ENCODE peak calls at places on chromosomes 6 and 20, in five cellular contexts. One of them, this sample, is unnamed.

GRCh38 chr6:157574851-157575424 is 193.9 kb downstream of the ZDHHC14 start:
- DNase-seq in mesothelial cell of epicardium: no peak
- DNase-seq in heart right ventricle: no peak
- DNase-seq in A549: no peak
- DNase-seq in choroid plexus epithelial cell: no peak
- DNase-seq in this sample: no peak

GRCh38 chr6:154276810-154277577 is 79.6 kb downstream of the IPCEF1 start:
- DNase-seq in mesothelial cell of epicardium: no peak
- DNase-seq in heart right ventricle: no peak
- DNase-seq in A549: peak
- DNase-seq in choroid plexus epithelial cell: peak
- DNase-seq in this sample: no peak

GRCh38 chr20:35611482-35611881 is 4.1 kb upstream of the SPAG4 start:
- DNase-seq in mesothelial cell of epicardium: no peak
- DNase-seq in heart right ventricle: no peak
- DNase-seq in A549: no peak
- DNase-seq in choroid plexus epithelial cell: no peak
- DNase-seq in this sample: no peak

GRCh38 chr6:53432318-53433161 is 83.8 kb upstream of the ELOVL5 start:
- DNase-seq in mesothelial cell of epicardium: no peak
- DNase-seq in heart right ventricle: no peak
- DNase-seq in A549: peak
- DNase-seq in choroid plexus epithelial cell: peak
- DNase-seq in this sample: no peak

GRCh38 chr20:35257175-35257909 is 20.6 kb downstream of the MMP24OS start:
- DNase-seq in mesothelial cell of epicardium: no peak
- DNase-seq in heart right ventricle: no peak
- DNase-seq in A549: peak
- DNase-seq in choroid plexus epithelial cell: no peak
- DNase-seq in this sample: no peak

GRCh38 chr20:53050338-53050737 is 78.2 kb downstream of the TSHZ2 start:
- DNase-seq in mesothelial cell of epicardium: no peak
- DNase-seq in heart right ventricle: no peak
- DNase-seq in A549: no peak
- DNase-seq in choroid plexus epithelial cell: no peak
- DNase-seq in this sample: no peak

GRCh38 chr20:37535443-37536132 is 7.9 kb upstream of the BLCAP start:
- DNase-seq in mesothelial cell of epicardium: no peak
- DNase-seq in heart right ventricle: no peak
- DNase-seq in A549: no peak
- DNase-seq in choroid plexus epithelial cell: no peak
- DNase-seq in this sample: no peak

GRCh38 chr6:84560431-84561375 is 203.7 kb downstream of the TBX18 start:
- DNase-seq in mesothelial cell of epicardium: no peak
- DNase-seq in heart right ventricle: no peak
- DNase-seq in A549: no peak
- DNase-seq in choroid plexus epithelial cell: no peak
- DNase-seq in this sample: no peak

GRCh38 chr6:169452117-169452868 is 198.6 kb upstream of the THBS2 start:
- DNase-seq in mesothelial cell of epicardium: no peak
- DNase-seq in heart right ventricle: peak
- DNase-seq in A549: no peak
- DNase-seq in choroid plexus epithelial cell: peak
- DNase-seq in this sample: no peak

GRCh38 chr6:142787422-142787821 is 157.6 kb downstream of the HIVEP2 start:
- DNase-seq in mesothelial cell of epicardium: no peak
- DNase-seq in heart right ventricle: no peak
- DNase-seq in A549: no peak
- DNase-seq in choroid plexus epithelial cell: no peak
- DNase-seq in this sample: no peak

GRCh38 chr6:111985202-111985731 is 68.6 kb upstream of the CCN6 start:
- DNase-seq in mesothelial cell of epicardium: no peak
- DNase-seq in heart right ventricle: no peak
- DNase-seq in A549: no peak
- DNase-seq in choroid plexus epithelial cell: peak
- DNase-seq in this sample: no peak

GRCh38 chr20:32585519-32586127 is 490 bp upstream of the NOL4L start:
- DNase-seq in mesothelial cell of epicardium: no peak
- DNase-seq in heart right ventricle: no peak
- DNase-seq in A549: no peak
- DNase-seq in choroid plexus epithelial cell: no peak
- DNase-seq in this sample: no peak

GRCh38 chr20:33181482-33182093 is 13.6 kb downstream of the BPIFA2 start:
- DNase-seq in mesothelial cell of epicardium: no peak
- DNase-seq in heart right ventricle: no peak
- DNase-seq in A549: no peak
- DNase-seq in choroid plexus epithelial cell: no peak
- DNase-seq in this sample: no peak

GRCh38 chr6:168075787-168076202 is 3.2 kb downstream of the FRMD1 start:
- DNase-seq in mesothelial cell of epicardium: no peak
- DNase-seq in heart right ventricle: no peak
- DNase-seq in A549: no peak
- DNase-seq in choroid plexus epithelial cell: no peak
- DNase-seq in this sample: no peak

GRCh38 chr6:140275725-140276124 is 901.3 kb upstream of the CITED2 start:
- DNase-seq in mesothelial cell of epicardium: no peak
- DNase-seq in heart right ventricle: no peak
- DNase-seq in A549: no peak
- DNase-seq in choroid plexus epithelial cell: no peak
- DNase-seq in this sample: no peak

GRCh38 chr6:163180874-163181541 is 233.5 kb upstream of the QKI start:
- DNase-seq in mesothelial cell of epicardium: no peak
- DNase-seq in heart right ventricle: peak
- DNase-seq in A549: peak
- DNase-seq in choroid plexus epithelial cell: peak
- DNase-seq in this sample: peak

GRCh38 chr6:11404081-11404480 is 133.5 kb upstream of the TMEM170B start:
- DNase-seq in mesothelial cell of epicardium: no peak
- DNase-seq in heart right ventricle: no peak
- DNase-seq in A549: no peak
- DNase-seq in choroid plexus epithelial cell: no peak
- DNase-seq in this sample: no peak

GRCh38 chr6:158283304-158284005 is 28.8 kb upstream of the TULP4 start:
- DNase-seq in mesothelial cell of epicardium: no peak
- DNase-seq in heart right ventricle: no peak
- DNase-seq in A549: peak
- DNase-seq in choroid plexus epithelial cell: peak
- DNase-seq in this sample: peak

GRCh38 chr6:35522660-35523658 is 10.3 kb upstream of the TULP1 start:
- DNase-seq in mesothelial cell of epicardium: peak
- DNase-seq in heart right ventricle: peak
- DNase-seq in A549: peak
- DNase-seq in choroid plexus epithelial cell: peak
- DNase-seq in this sample: peak

GRCh38 chr20:10511507-10512231 is 76.6 kb downstream of the SLX4IP start:
- DNase-seq in mesothelial cell of epicardium: no peak
- DNase-seq in heart right ventricle: peak
- DNase-seq in A549: peak
- DNase-seq in choroid plexus epithelial cell: peak
- DNase-seq in this sample: no peak

GRCh38 chr20:288956-289692 is 1.4 kb downstream of the C20orf96 start:
- DNase-seq in mesothelial cell of epicardium: no peak
- DNase-seq in heart right ventricle: no peak
- DNase-seq in A549: no peak
- DNase-seq in choroid plexus epithelial cell: no peak
- DNase-seq in this sample: no peak

GRCh38 chr6:3376888-3377535 is 79.8 kb downstream of the SLC22A23 start:
- DNase-seq in mesothelial cell of epicardium: no peak
- DNase-seq in heart right ventricle: no peak
- DNase-seq in A549: no peak
- DNase-seq in choroid plexus epithelial cell: no peak
- DNase-seq in this sample: no peak

GRCh38 chr20:36311141-36311853 is 5.2 kb downstream of the DLGAP4 start:
- DNase-seq in mesothelial cell of epicardium: no peak
- DNase-seq in heart right ventricle: no peak
- DNase-seq in A549: no peak
- DNase-seq in choroid plexus epithelial cell: no peak
- DNase-seq in this sample: no peak

GRCh38 chr20:51799586-51799985 is 2.7 kb downstream of the SALL4 start:
- DNase-seq in mesothelial cell of epicardium: no peak
- DNase-seq in heart right ventricle: no peak
- DNase-seq in A549: no peak
- DNase-seq in choroid plexus epithelial cell: no peak
- DNase-seq in this sample: no peak

GRCh38 chr20:51800769-51801219 is 1.5 kb downstream of the SALL4 start:
- DNase-seq in mesothelial cell of epicardium: no peak
- DNase-seq in heart right ventricle: no peak
- DNase-seq in A549: peak
- DNase-seq in choroid plexus epithelial cell: peak
- DNase-seq in this sample: no peak

GRCh38 chr20:51802170-51802745 is at the start of gene SALL4:
- DNase-seq in mesothelial cell of epicardium: no peak
- DNase-seq in heart right ventricle: no peak
- DNase-seq in A549: no peak
- DNase-seq in choroid plexus epithelial cell: peak
- DNase-seq in this sample: peak

GRCh38 chr20:51801220-51801991 is 915 bp downstream of the SALL4 start:
- DNase-seq in mesothelial cell of epicardium: no peak
- DNase-seq in heart right ventricle: no peak
- DNase-seq in A549: peak
- DNase-seq in choroid plexus epithelial cell: no peak
- DNase-seq in this sample: peak

GRCh38 chr20:51800132-51800721 is 2.1 kb downstream of the SALL4 start:
- DNase-seq in mesothelial cell of epicardium: peak
- DNase-seq in heart right ventricle: peak
- DNase-seq in A549: peak
- DNase-seq in choroid plexus epithelial cell: peak
- DNase-seq in this sample: peak
- TF ChIP-seq CTCF in mesothelial cell of epicardium: peak
- TF ChIP-seq CTCF in heart right ventricle: peak
- TF ChIP-seq CTCF in A549: peak
- TF ChIP-seq CTCF in choroid plexus epithelial cell: peak
- TF ChIP-seq CTCF in this sample: peak

GRCh38 chr6:14601490-14601889 is 483.9 kb downstream of the CD83 start:
- DNase-seq in mesothelial cell of epicardium: no peak
- DNase-seq in heart right ventricle: no peak
- DNase-seq in A549: no peak
- DNase-seq in choroid plexus epithelial cell: no peak
- DNase-seq in this sample: no peak
- TF ChIP-seq CTCF in mesothelial cell of epicardium: no peak
- TF ChIP-seq CTCF in heart right ventricle: no peak
- TF ChIP-seq CTCF in A549: no peak
- TF ChIP-seq CTCF in choroid plexus epithelial cell: no peak
- TF ChIP-seq CTCF in this sample: no peak

GRCh38 chr20:13302647-13303425 is 81.8 kb downstream of the ISM1 start:
- DNase-seq in mesothelial cell of epicardium: no peak
- DNase-seq in heart right ventricle: no peak
- DNase-seq in A549: peak
- DNase-seq in choroid plexus epithelial cell: peak
- DNase-seq in this sample: peak
- TF ChIP-seq CTCF in mesothelial cell of epicardium: peak
- TF ChIP-seq CTCF in heart right ventricle: peak
- TF ChIP-seq CTCF in A549: peak
- TF ChIP-seq CTCF in choroid plexus epithelial cell: peak
- TF ChIP-seq CTCF in this sample: peak

GRCh38 chr20:20734475-20734948 is 22.1 kb upstream of the RALGAPA2 start:
- DNase-seq in mesothelial cell of epicardium: no peak
- DNase-seq in heart right ventricle: no peak
- DNase-seq in A549: no peak
- DNase-seq in choroid plexus epithelial cell: no peak
- DNase-seq in this sample: no peak
- TF ChIP-seq CTCF in mesothelial cell of epicardium: no peak
- TF ChIP-seq CTCF in heart right ventricle: no peak
- TF ChIP-seq CTCF in A549: no peak
- TF ChIP-seq CTCF in choroid plexus epithelial cell: no peak
- TF ChIP-seq CTCF in this sample: no peak

GRCh38 chr20:16437387-16437990 is 135.8 kb downstream of the KIF16B start:
- DNase-seq in mesothelial cell of epicardium: no peak
- DNase-seq in heart right ventricle: no peak
- DNase-seq in A549: no peak
- DNase-seq in choroid plexus epithelial cell: no peak
- DNase-seq in this sample: no peak

GRCh38 chr20:16438100-16438499 is 135.1 kb downstream of the KIF16B start:
- DNase-seq in mesothelial cell of epicardium: no peak
- DNase-seq in heart right ventricle: no peak
- DNase-seq in A549: no peak
- DNase-seq in choroid plexus epithelial cell: no peak
- DNase-seq in this sample: no peak

GRCh38 chr20:16434087-16434664 is 139.1 kb downstream of the KIF16B start:
- DNase-seq in mesothelial cell of epicardium: no peak
- DNase-seq in heart right ventricle: peak
- DNase-seq in A549: peak
- DNase-seq in choroid plexus epithelial cell: peak
- DNase-seq in this sample: peak
- TF ChIP-seq CTCF in mesothelial cell of epicardium: peak
- TF ChIP-seq CTCF in heart right ventricle: peak
- TF ChIP-seq CTCF in A549: peak
- TF ChIP-seq CTCF in choroid plexus epithelial cell: peak
- TF ChIP-seq CTCF in this sample: peak

DNA sequence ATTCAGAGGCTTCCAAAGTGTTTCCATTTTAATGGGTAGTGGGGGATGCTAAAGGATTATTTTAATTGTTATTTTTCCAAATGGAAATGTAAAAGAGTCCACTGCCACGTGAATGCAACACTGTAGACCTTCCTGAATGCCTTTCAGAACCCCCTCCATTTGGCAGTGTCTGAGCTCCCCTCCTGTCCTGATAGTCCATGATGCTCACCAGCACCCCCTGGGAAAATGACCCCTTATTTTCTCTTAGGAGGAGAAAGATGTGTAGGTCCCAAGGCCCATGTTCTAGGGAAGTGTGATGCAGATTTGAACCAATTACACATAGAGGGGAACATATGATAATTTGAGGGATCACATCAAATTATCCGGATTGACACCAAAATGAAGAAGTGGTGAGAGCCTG is 46.8 kb upstream of the SH3BGRL2 start:
- DNase-seq in mesothelial cell of epicardium: no peak
- DNase-seq in heart right ventricle: no peak
- DNase-seq in A549: no peak
- DNase-seq in choroid plexus epithelial cell: no peak
- DNase-seq in this sample: no peak
- TF ChIP-seq CTCF in mesothelial cell of epicardium: no peak
- TF ChIP-seq CTCF in heart right ventricle: no peak
- TF ChIP-seq CTCF in A549: no peak
- TF ChIP-seq CTCF in choroid plexus epithelial cell: no peak
- TF ChIP-seq CTCF in this sample: no peak

This sample was measured in endothelial cell.